ENCODE peak calls at places on chromosomes 3 and 15, in nine cellular contexts. One of them, this sample, is unnamed.

GRCh38 chr3:66098436-66098835 is 59.7 kb upstream of the MAGI1 start:
- DNase-seq in kidney: no peak
- DNase-seq in body of pancreas: no peak
- DNase-seq in GM23248: peak
- DNase-seq in skeletal muscle cell: no peak
- DNase-seq in heart left ventricle: no peak
- DNase-seq in Karpas-422: no peak
- DNase-seq in fibroblast of mammary gland: peak
- DNase-seq in osteoblast: peak
- DNase-seq in this sample: peak

GRCh38 chr3:135667061-135667460 is 298.5 kb upstream of the PPP2R3A start:
- DNase-seq in kidney: no peak
- DNase-seq in skeletal muscle cell: no peak
- DNase-seq in osteoblast: no peak
- DNase-seq in Karpas-422: no peak
- DNase-seq in fibroblast of mammary gland: no peak
- DNase-seq in GM23248: no peak
- DNase-seq in heart left ventricle: no peak
- DNase-seq in body of pancreas: no peak
- DNase-seq in this sample: no peak

GRCh38 chr3:53154731-53155320 is 6.2 kb upstream of the PRKCD start:
- DNase-seq in osteoblast: peak
- DNase-seq in kidney: no peak
- DNase-seq in body of pancreas: peak
- DNase-seq in Karpas-422: no peak
- DNase-seq in heart left ventricle: no peak
- DNase-seq in fibroblast of mammary gland: no peak
- DNase-seq in skeletal muscle cell: no peak
- DNase-seq in GM23248: no peak
- DNase-seq in this sample: no peak

GRCh38 chr15:72227192-72227586 is 3.8 kb downstream of the PKM start:
- DNase-seq in fibroblast of mammary gland: peak
- DNase-seq in Karpas-422: no peak
- DNase-seq in skeletal muscle cell: peak
- DNase-seq in body of pancreas: no peak
- DNase-seq in GM23248: peak
- DNase-seq in heart left ventricle: no peak
- DNase-seq in kidney: no peak
- DNase-seq in osteoblast: peak
- DNase-seq in this sample: no peak

GRCh38 chr3:11212301-11212613 is 58.0 kb downstream of the HRH1 start:
- DNase-seq in kidney: no peak
- DNase-seq in fibroblast of mammary gland: peak
- DNase-seq in GM23248: peak
- DNase-seq in Karpas-422: no peak
- DNase-seq in body of pancreas: no peak
- DNase-seq in skeletal muscle cell: no peak
- DNase-seq in heart left ventricle: no peak
- DNase-seq in osteoblast: peak
- DNase-seq in this sample: no peak

GRCh38 chr15:42591238-42591936 is 16.0 kb downstream of the STARD9 start:
- DNase-seq in Karpas-422: no peak
- DNase-seq in osteoblast: peak
- DNase-seq in fibroblast of mammary gland: peak
- DNase-seq in heart left ventricle: no peak
- DNase-seq in kidney: no peak
- DNase-seq in body of pancreas: no peak
- DNase-seq in skeletal muscle cell: no peak
- DNase-seq in GM23248: peak
- DNase-seq in this sample: no peak

GRCh38 chr3:140501054-140501769 is 176.7 kb upstream of the TRIM42 start:
- DNase-seq in body of pancreas: peak
- DNase-seq in fibroblast of mammary gland: no peak
- DNase-seq in Karpas-422: no peak
- DNase-seq in kidney: no peak
- DNase-seq in skeletal muscle cell: no peak
- DNase-seq in heart left ventricle: no peak
- DNase-seq in GM23248: no peak
- DNase-seq in osteoblast: no peak
- DNase-seq in this sample: no peak

GRCh38 chr15:61342390-61342789 is 113.3 kb upstream of the RORA start:
- DNase-seq in body of pancreas: no peak
- DNase-seq in Karpas-422: no peak
- DNase-seq in GM23248: no peak
- DNase-seq in fibroblast of mammary gland: no peak
- DNase-seq in skeletal muscle cell: no peak
- DNase-seq in osteoblast: no peak
- DNase-seq in heart left ventricle: no peak
- DNase-seq in kidney: no peak
- DNase-seq in this sample: no peak

GRCh38 chr3:68893600-68894239 is 38.6 kb downstream of the TAFA4 start:
- DNase-seq in Karpas-422: peak
- DNase-seq in osteoblast: no peak
- DNase-seq in skeletal muscle cell: no peak
- DNase-seq in heart left ventricle: no peak
- DNase-seq in body of pancreas: no peak
- DNase-seq in fibroblast of mammary gland: peak
- DNase-seq in kidney: no peak
- DNase-seq in GM23248: peak
- DNase-seq in this sample: no peak

GRCh38 chr15:69305204-69305931 is 6.7 kb downstream of the PAQR5 start:
- DNase-seq in skeletal muscle cell: peak
- DNase-seq in heart left ventricle: no peak
- DNase-seq in GM23248: peak
- DNase-seq in body of pancreas: peak
- DNase-seq in kidney: peak
- DNase-seq in osteoblast: peak
- DNase-seq in fibroblast of mammary gland: peak
- DNase-seq in Karpas-422: no peak
- DNase-seq in this sample: peak

GRCh38 chr3:4809970-4810369 is 169.3 kb upstream of the BHLHE40 start:
- DNase-seq in osteoblast: no peak
- DNase-seq in heart left ventricle: no peak
- DNase-seq in Karpas-422: no peak
- DNase-seq in skeletal muscle cell: no peak
- DNase-seq in kidney: no peak
- DNase-seq in GM23248: peak
- DNase-seq in fibroblast of mammary gland: peak
- DNase-seq in body of pancreas: no peak
- DNase-seq in this sample: no peak

GRCh38 chr3:5188419-5189405 is 1.2 kb downstream of the EDEM1 start:
- DNase-seq in osteoblast: peak
- DNase-seq in GM23248: peak
- DNase-seq in kidney: no peak
- DNase-seq in fibroblast of mammary gland: peak
- DNase-seq in Karpas-422: peak
- DNase-seq in heart left ventricle: no peak
- DNase-seq in skeletal muscle cell: no peak
- DNase-seq in body of pancreas: peak
- DNase-seq in this sample: no peak

GRCh38 chr3:191397771-191398170 is 63.2 kb upstream of the PYDC2 start:
- DNase-seq in osteoblast: no peak
- DNase-seq in GM23248: no peak
- DNase-seq in Karpas-422: no peak
- DNase-seq in kidney: no peak
- DNase-seq in heart left ventricle: no peak
- DNase-seq in body of pancreas: no peak
- DNase-seq in fibroblast of mammary gland: no peak
- DNase-seq in skeletal muscle cell: peak
- DNase-seq in this sample: no peak

GRCh38 chr3:56970401-56971002 is 90.0 kb upstream of the SPATA12 start:
- DNase-seq in GM23248: no peak
- DNase-seq in Karpas-422: peak
- DNase-seq in fibroblast of mammary gland: no peak
- DNase-seq in kidney: peak
- DNase-seq in skeletal muscle cell: no peak
- DNase-seq in body of pancreas: no peak
- DNase-seq in heart left ventricle: no peak
- DNase-seq in osteoblast: no peak
- DNase-seq in this sample: no peak

GRCh38 chr15:63891763-63892123 is 58.0 kb upstream of the HERC1 start:
- DNase-seq in fibroblast of mammary gland: no peak
- DNase-seq in heart left ventricle: no peak
- DNase-seq in skeletal muscle cell: no peak
- DNase-seq in GM23248: no peak
- DNase-seq in Karpas-422: peak
- DNase-seq in osteoblast: no peak
- DNase-seq in kidney: peak
- DNase-seq in body of pancreas: no peak
- DNase-seq in this sample: no peak

DNA sequence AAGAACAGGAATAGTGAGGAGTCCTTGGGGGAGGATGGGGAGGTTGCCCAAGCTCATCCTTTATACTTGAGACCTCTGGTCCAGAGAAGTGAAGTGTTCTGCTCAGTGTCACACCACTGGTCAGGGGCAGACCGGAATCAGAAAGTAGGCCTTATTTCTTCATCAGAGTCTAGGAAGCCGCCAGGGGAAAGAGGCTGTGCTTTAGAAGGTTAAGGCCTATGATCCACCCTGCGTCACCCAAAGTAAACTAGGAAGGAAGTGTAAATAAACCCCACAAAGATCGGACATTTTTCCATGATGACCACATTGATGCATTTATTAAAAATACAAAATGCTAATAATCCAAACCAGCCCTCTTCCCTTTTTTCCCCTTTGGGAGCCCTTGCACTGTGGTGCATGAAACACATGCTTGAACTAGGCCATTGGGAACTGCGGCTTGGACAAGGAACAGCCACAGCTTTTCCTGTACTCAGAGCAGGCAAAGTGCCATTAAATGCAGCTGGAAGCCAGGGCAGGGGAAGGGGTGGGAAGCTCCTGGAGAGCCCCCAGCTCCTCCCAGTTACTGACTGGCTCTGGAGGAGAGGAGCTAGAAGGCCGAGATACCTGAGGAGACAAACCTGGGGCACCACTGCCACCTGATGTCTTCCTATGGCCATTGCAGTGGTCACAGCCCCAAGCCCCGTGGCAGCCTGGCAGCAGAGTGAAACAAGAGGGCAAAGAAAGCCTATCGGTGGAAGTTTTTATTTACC is 37.0 kb downstream of the CDC25A start:
- DNase-seq in skeletal muscle cell: peak
- DNase-seq in fibroblast of mammary gland: peak
- DNase-seq in heart left ventricle: peak
- DNase-seq in GM23248: peak
- DNase-seq in kidney: peak
- DNase-seq in body of pancreas: peak
- DNase-seq in Karpas-422: peak
- DNase-seq in osteoblast: peak
- DNase-seq in this sample: peak
- H3K4me3 ChIP-seq in skeletal muscle cell: no peak
- H3K4me3 ChIP-seq in fibroblast of mammary gland: no peak
- H3K4me3 ChIP-seq in heart left ventricle: no peak
- H3K4me3 ChIP-seq in GM23248: no peak
- H3K4me3 ChIP-seq in kidney: no peak
- H3K4me3 ChIP-seq in body of pancreas: no peak
- H3K4me3 ChIP-seq in Karpas-422: no peak
- H3K4me3 ChIP-seq in osteoblast: no peak
- H3K4me3 ChIP-seq in this sample: no peak

GRCh38 chr15:74135041-74135565 is 4.7 kb downstream of the ISLR2 start:
- DNase-seq in kidney: no peak
- DNase-seq in skeletal muscle cell: no peak
- DNase-seq in body of pancreas: no peak
- DNase-seq in Karpas-422: no peak
- DNase-seq in fibroblast of mammary gland: no peak
- DNase-seq in heart left ventricle: no peak
- DNase-seq in GM23248: no peak
- DNase-seq in osteoblast: no peak
- DNase-seq in this sample: no peak
- H3K4me3 ChIP-seq in kidney: no peak
- H3K4me3 ChIP-seq in skeletal muscle cell: no peak
- H3K4me3 ChIP-seq in body of pancreas: no peak
- H3K4me3 ChIP-seq in Karpas-422: no peak
- H3K4me3 ChIP-seq in fibroblast of mammary gland: no peak
- H3K4me3 ChIP-seq in heart left ventricle: peak
- H3K4me3 ChIP-seq in GM23248: no peak
- H3K4me3 ChIP-seq in osteoblast: no peak
- H3K4me3 ChIP-seq in this sample: no peak

GRCh38 chr3:10189557-10190374 is 25.0 kb downstream of the IRAK2 start:
- DNase-seq in fibroblast of mammary gland: peak
- DNase-seq in kidney: peak
- DNase-seq in skeletal muscle cell: no peak
- DNase-seq in heart left ventricle: peak
- DNase-seq in GM23248: peak
- DNase-seq in Karpas-422: no peak
- DNase-seq in body of pancreas: peak
- DNase-seq in osteoblast: peak
- DNase-seq in this sample: no peak
- H3K4me3 ChIP-seq in fibroblast of mammary gland: no peak
- H3K4me3 ChIP-seq in kidney: no peak
- H3K4me3 ChIP-seq in skeletal muscle cell: no peak
- H3K4me3 ChIP-seq in heart left ventricle: no peak
- H3K4me3 ChIP-seq in GM23248: no peak
- H3K4me3 ChIP-seq in Karpas-422: no peak
- H3K4me3 ChIP-seq in body of pancreas: no peak
- H3K4me3 ChIP-seq in osteoblast: no peak
- H3K4me3 ChIP-seq in this sample: no peak

GRCh38 chr15:97874139-97874538 is 86.4 kb upstream of the ARRDC4 start:
- DNase-seq in osteoblast: peak
- DNase-seq in kidney: no peak
- DNase-seq in body of pancreas: no peak
- DNase-seq in fibroblast of mammary gland: no peak
- DNase-seq in skeletal muscle cell: no peak
- DNase-seq in heart left ventricle: no peak
- DNase-seq in Karpas-422: no peak
- DNase-seq in GM23248: no peak
- DNase-seq in this sample: no peak

GRCh38 chr15:97870771-97871170 is 89.7 kb upstream of the ARRDC4 start:
- DNase-seq in fibroblast of mammary gland: no peak
- DNase-seq in body of pancreas: no peak
- DNase-seq in kidney: no peak
- DNase-seq in Karpas-422: no peak
- DNase-seq in heart left ventricle: no peak
- DNase-seq in skeletal muscle cell: no peak
- DNase-seq in GM23248: no peak
- DNase-seq in osteoblast: peak
- DNase-seq in this sample: no peak

GRCh38 chr15:97875513-97876285 is 84.8 kb upstream of the ARRDC4 start:
- DNase-seq in heart left ventricle: peak
- DNase-seq in fibroblast of mammary gland: no peak
- DNase-seq in osteoblast: no peak
- DNase-seq in body of pancreas: peak
- DNase-seq in skeletal muscle cell: no peak
- DNase-seq in GM23248: no peak
- DNase-seq in Karpas-422: no peak
- DNase-seq in kidney: no peak
- DNase-seq in this sample: no peak

DNA sequence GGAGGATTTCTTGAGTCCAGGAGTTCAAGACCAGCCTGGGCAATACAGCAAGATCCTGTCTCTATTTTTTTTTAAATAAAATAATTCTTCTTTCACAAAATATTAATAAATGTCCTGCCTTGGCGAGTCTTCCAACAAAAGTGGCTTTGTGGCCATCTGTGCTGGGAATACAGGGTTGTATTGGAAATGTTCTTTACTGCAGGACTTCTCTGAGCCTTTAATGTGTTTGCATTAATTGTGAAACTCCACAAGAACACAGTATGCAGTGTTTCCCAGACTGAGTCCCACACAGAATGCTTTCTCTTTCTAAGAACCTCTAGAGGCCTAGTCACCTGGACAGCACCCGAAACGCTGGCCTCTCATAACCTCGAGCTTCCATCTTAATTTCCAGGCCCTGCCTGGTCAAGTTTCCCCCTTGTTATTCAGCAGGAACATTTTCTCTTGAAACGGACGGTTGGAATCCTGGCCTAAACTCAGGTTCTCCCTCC is 85.4 kb upstream of the ARRDC4 start:
- DNase-seq in osteoblast: no peak
- DNase-seq in heart left ventricle: no peak
- DNase-seq in skeletal muscle cell: no peak
- DNase-seq in GM23248: no peak
- DNase-seq in body of pancreas: no peak
- DNase-seq in Karpas-422: no peak
- DNase-seq in fibroblast of mammary gland: no peak
- DNase-seq in kidney: no peak
- DNase-seq in this sample: no peak
- H3K4me3 ChIP-seq in osteoblast: no peak
- H3K4me3 ChIP-seq in heart left ventricle: no peak
- H3K4me3 ChIP-seq in skeletal muscle cell: no peak
- H3K4me3 ChIP-seq in GM23248: no peak
- H3K4me3 ChIP-seq in body of pancreas: no peak
- H3K4me3 ChIP-seq in Karpas-422: no peak
- H3K4me3 ChIP-seq in fibroblast of mammary gland: no peak
- H3K4me3 ChIP-seq in kidney: no peak
- H3K4me3 ChIP-seq in this sample: no peak